ENCODE peak calls at places on chromosome 12, in eight cellular contexts. One of them, this sample, is unnamed.

GRCh38 chr12:32332446-32332845 is 66.9 kb upstream of the FGD4 start:
- DNase-seq in neural progenitor cell: no peak
- DNase-seq in GM23248: no peak
- DNase-seq in SK-N-SH: no peak
- DNase-seq in mesenchymal stem cell: peak; percentile 7
- DNase-seq in osteoblast: no peak
- DNase-seq in A549: no peak
- DNase-seq in mammary epithelial cell: no peak
- DNase-seq in this sample: no peak

GRCh38 chr12:67595365-67595764 is 53.2 kb upstream of the DYRK2 start:
- DNase-seq in osteoblast: no peak
- DNase-seq in A549: no peak
- DNase-seq in neural progenitor cell: no peak
- DNase-seq in mammary epithelial cell: no peak
- DNase-seq in GM23248: no peak
- DNase-seq in SK-N-SH: no peak
- DNase-seq in mesenchymal stem cell: no peak
- DNase-seq in this sample: no peak

GRCh38 chr12:39426636-39427245 is 16.2 kb downstream of the KIF21A start:
- DNase-seq in SK-N-SH: no peak
- DNase-seq in mammary epithelial cell: peak; percentile 98
- DNase-seq in neural progenitor cell: no peak
- DNase-seq in mesenchymal stem cell: peak; percentile 25
- DNase-seq in GM23248: peak; percentile 45
- DNase-seq in A549: peak; percentile 33
- DNase-seq in osteoblast: no peak
- DNase-seq in this sample: no peak

GRCh38 chr12:100779191-100779590 is 15.4 kb upstream of the ANO4 start:
- DNase-seq in SK-N-SH: no peak
- DNase-seq in neural progenitor cell: no peak
- DNase-seq in A549: no peak
- DNase-seq in mammary epithelial cell: no peak
- DNase-seq in osteoblast: no peak
- DNase-seq in GM23248: peak; percentile 67
- DNase-seq in mesenchymal stem cell: no peak
- DNase-seq in this sample: no peak

GRCh38 chr12:67804168-67804567 is 155.6 kb downstream of the DYRK2 start:
- DNase-seq in A549: no peak
- DNase-seq in osteoblast: no peak
- DNase-seq in mesenchymal stem cell: no peak
- DNase-seq in SK-N-SH: no peak
- DNase-seq in neural progenitor cell: no peak
- DNase-seq in GM23248: no peak
- DNase-seq in mammary epithelial cell: no peak
- DNase-seq in this sample: no peak

GRCh38 chr12:1925125-1925963 is 6.9 kb upstream of the CACNA2D4 start:
- DNase-seq in GM23248: no peak
- DNase-seq in mesenchymal stem cell: no peak
- DNase-seq in SK-N-SH: peak; percentile 15
- DNase-seq in A549: no peak
- DNase-seq in mammary epithelial cell: no peak
- DNase-seq in neural progenitor cell: no peak
- DNase-seq in osteoblast: peak; percentile 42
- DNase-seq in this sample: peak; percentile 36

GRCh38 chr12:121513464-121514183 is 67.2 kb downstream of the KDM2B start:
- DNase-seq in SK-N-SH: peak; percentile 88
- DNase-seq in osteoblast: no peak
- DNase-seq in mammary epithelial cell: no peak
- DNase-seq in A549: peak; percentile 84
- DNase-seq in GM23248: no peak
- DNase-seq in mesenchymal stem cell: no peak
- DNase-seq in neural progenitor cell: peak; percentile 54
- DNase-seq in this sample: peak; percentile 82

GRCh38 chr12:56377310-56377988 is 14.8 kb upstream of the APOF start:
- DNase-seq in A549: peak; percentile 48
- DNase-seq in osteoblast: no peak
- DNase-seq in mammary epithelial cell: peak; percentile 59
- DNase-seq in SK-N-SH: no peak
- DNase-seq in GM23248: peak; percentile 66
- DNase-seq in mesenchymal stem cell: peak; percentile 21
- DNase-seq in neural progenitor cell: peak; percentile 16
- DNase-seq in this sample: peak; percentile 38

GRCh38 chr12:132560421-132560830 is 50.0 kb downstream of the LRCOL1 start:
- DNase-seq in A549: peak; percentile 39
- DNase-seq in SK-N-SH: peak; percentile 82
- DNase-seq in mammary epithelial cell: peak; percentile 27
- DNase-seq in mesenchymal stem cell: no peak
- DNase-seq in GM23248: peak; percentile 33
- DNase-seq in osteoblast: no peak
- DNase-seq in neural progenitor cell: peak; percentile 70
- DNase-seq in this sample: no peak

GRCh38 chr12:127681151-127681754 is 585.7 kb upstream of the TMEM132C start:
- DNase-seq in A549: no peak
- DNase-seq in GM23248: no peak
- DNase-seq in mesenchymal stem cell: no peak
- DNase-seq in osteoblast: no peak
- DNase-seq in mammary epithelial cell: no peak
- DNase-seq in neural progenitor cell: no peak
- DNase-seq in SK-N-SH: no peak
- DNase-seq in this sample: no peak

GRCh38 chr12:101235686-101236085 is 25.6 kb upstream of the SLC5A8 start:
- DNase-seq in A549: no peak
- DNase-seq in GM23248: no peak
- DNase-seq in mammary epithelial cell: no peak
- DNase-seq in SK-N-SH: no peak
- DNase-seq in osteoblast: no peak
- DNase-seq in neural progenitor cell: no peak
- DNase-seq in mesenchymal stem cell: no peak
- DNase-seq in this sample: no peak

GRCh38 chr12:15797818-15798217 is 8.6 kb upstream of the EPS8 start:
- DNase-seq in osteoblast: no peak
- DNase-seq in mammary epithelial cell: peak; percentile 12
- DNase-seq in SK-N-SH: no peak
- DNase-seq in neural progenitor cell: no peak
- DNase-seq in A549: no peak
- DNase-seq in mesenchymal stem cell: no peak
- DNase-seq in GM23248: no peak
- DNase-seq in this sample: no peak

GRCh38 chr12:15800278-15800677 is 11.1 kb upstream of the EPS8 start:
- DNase-seq in mammary epithelial cell: no peak
- DNase-seq in mesenchymal stem cell: no peak
- DNase-seq in osteoblast: peak; percentile 72
- DNase-seq in neural progenitor cell: no peak
- DNase-seq in GM23248: no peak
- DNase-seq in SK-N-SH: no peak
- DNase-seq in A549: peak; percentile 40
- DNase-seq in this sample: no peak

GRCh38 chr12:15794196-15794595 is 5.0 kb upstream of the EPS8 start:
- DNase-seq in osteoblast: no peak
- DNase-seq in neural progenitor cell: peak; percentile 13
- DNase-seq in mesenchymal stem cell: no peak
- DNase-seq in GM23248: no peak
- DNase-seq in A549: no peak
- DNase-seq in SK-N-SH: no peak
- DNase-seq in mammary epithelial cell: no peak
- DNase-seq in this sample: no peak

GRCh38 chr12:15794836-15795235 is 5.6 kb upstream of the EPS8 start:
- DNase-seq in SK-N-SH: no peak
- DNase-seq in mammary epithelial cell: no peak
- DNase-seq in A549: no peak
- DNase-seq in neural progenitor cell: no peak
- DNase-seq in osteoblast: no peak
- DNase-seq in mesenchymal stem cell: no peak
- DNase-seq in GM23248: no peak
- DNase-seq in this sample: no peak

GRCh38 chr12:15796493-15797141 is 7.4 kb upstream of the EPS8 start:
- DNase-seq in neural progenitor cell: no peak
- DNase-seq in mesenchymal stem cell: peak; percentile 56
- DNase-seq in GM23248: peak; percentile 67
- DNase-seq in A549: peak; percentile 35
- DNase-seq in osteoblast: peak; percentile 81
- DNase-seq in mammary epithelial cell: peak; percentile 47
- DNase-seq in SK-N-SH: no peak
- DNase-seq in this sample: no peak
- H3K4me2 ChIP-seq in neural progenitor cell: no peak overlapping the region
- H3K4me2 ChIP-seq in mesenchymal stem cell: no peak overlapping the region
- H3K4me2 ChIP-seq in GM23248: no peak overlapping the region
- H3K4me2 ChIP-seq in A549: peak overlapping the region; percentile 52
- H3K4me2 ChIP-seq in osteoblast: no peak overlapping the region
- H3K4me2 ChIP-seq in mammary epithelial cell: no peak overlapping the region
- H3K4me2 ChIP-seq in SK-N-SH: no peak overlapping the region
- H3K4me2 ChIP-seq in this sample: no peak overlapping the region

GRCh38 chr12:106415134-106415533 is 57.6 kb downstream of the POLR3B start:
- DNase-seq in A549: no peak
- DNase-seq in SK-N-SH: no peak
- DNase-seq in neural progenitor cell: no peak
- DNase-seq in mammary epithelial cell: peak; percentile 59
- DNase-seq in GM23248: peak; percentile 75
- DNase-seq in osteoblast: peak; percentile 3
- DNase-seq in mesenchymal stem cell: peak; percentile 71
- DNase-seq in this sample: no peak

GRCh38 chr12:106409898-106410297 is 52.4 kb downstream of the POLR3B start:
- DNase-seq in GM23248: no peak
- DNase-seq in osteoblast: no peak
- DNase-seq in A549: no peak
- DNase-seq in mesenchymal stem cell: no peak
- DNase-seq in mammary epithelial cell: peak; percentile 26
- DNase-seq in SK-N-SH: no peak
- DNase-seq in neural progenitor cell: no peak
- DNase-seq in this sample: no peak
- H3K4me2 ChIP-seq in GM23248: no peak overlapping the region
- H3K4me2 ChIP-seq in osteoblast: no peak overlapping the region
- H3K4me2 ChIP-seq in A549: no peak overlapping the region
- H3K4me2 ChIP-seq in mesenchymal stem cell: no peak overlapping the region
- H3K4me2 ChIP-seq in mammary epithelial cell: no peak overlapping the region
- H3K4me2 ChIP-seq in SK-N-SH: no peak overlapping the region
- H3K4me2 ChIP-seq in neural progenitor cell: no peak overlapping the region
- H3K4me2 ChIP-seq in this sample: no peak overlapping the region

GRCh38 chr12:110557300-110557699 is 25.8 kb downstream of the PPTC7 start:
- DNase-seq in mesenchymal stem cell: no peak
- DNase-seq in neural progenitor cell: no peak
- DNase-seq in GM23248: no peak
- DNase-seq in SK-N-SH: no peak
- DNase-seq in osteoblast: no peak
- DNase-seq in mammary epithelial cell: no peak
- DNase-seq in A549: no peak
- DNase-seq in this sample: no peak

GRCh38 chr12:110554184-110554583 is 28.9 kb downstream of the PPTC7 start:
- DNase-seq in osteoblast: no peak
- DNase-seq in mammary epithelial cell: no peak
- DNase-seq in mesenchymal stem cell: no peak
- DNase-seq in GM23248: no peak
- DNase-seq in A549: no peak
- DNase-seq in neural progenitor cell: no peak
- DNase-seq in SK-N-SH: no peak
- DNase-seq in this sample: no peak

GRCh38 chr12:110556705-110557104 is 26.4 kb downstream of the PPTC7 start:
- DNase-seq in mesenchymal stem cell: no peak
- DNase-seq in mammary epithelial cell: no peak
- DNase-seq in osteoblast: no peak
- DNase-seq in SK-N-SH: no peak
- DNase-seq in A549: no peak
- DNase-seq in neural progenitor cell: no peak
- DNase-seq in GM23248: no peak
- DNase-seq in this sample: no peak

GRCh38 chr12:110560048-110560447 is 23.1 kb downstream of the PPTC7 start:
- DNase-seq in A549: no peak
- DNase-seq in GM23248: no peak
- DNase-seq in SK-N-SH: no peak
- DNase-seq in mesenchymal stem cell: no peak
- DNase-seq in osteoblast: no peak
- DNase-seq in mammary epithelial cell: no peak
- DNase-seq in neural progenitor cell: no peak
- DNase-seq in this sample: no peak

DNA sequence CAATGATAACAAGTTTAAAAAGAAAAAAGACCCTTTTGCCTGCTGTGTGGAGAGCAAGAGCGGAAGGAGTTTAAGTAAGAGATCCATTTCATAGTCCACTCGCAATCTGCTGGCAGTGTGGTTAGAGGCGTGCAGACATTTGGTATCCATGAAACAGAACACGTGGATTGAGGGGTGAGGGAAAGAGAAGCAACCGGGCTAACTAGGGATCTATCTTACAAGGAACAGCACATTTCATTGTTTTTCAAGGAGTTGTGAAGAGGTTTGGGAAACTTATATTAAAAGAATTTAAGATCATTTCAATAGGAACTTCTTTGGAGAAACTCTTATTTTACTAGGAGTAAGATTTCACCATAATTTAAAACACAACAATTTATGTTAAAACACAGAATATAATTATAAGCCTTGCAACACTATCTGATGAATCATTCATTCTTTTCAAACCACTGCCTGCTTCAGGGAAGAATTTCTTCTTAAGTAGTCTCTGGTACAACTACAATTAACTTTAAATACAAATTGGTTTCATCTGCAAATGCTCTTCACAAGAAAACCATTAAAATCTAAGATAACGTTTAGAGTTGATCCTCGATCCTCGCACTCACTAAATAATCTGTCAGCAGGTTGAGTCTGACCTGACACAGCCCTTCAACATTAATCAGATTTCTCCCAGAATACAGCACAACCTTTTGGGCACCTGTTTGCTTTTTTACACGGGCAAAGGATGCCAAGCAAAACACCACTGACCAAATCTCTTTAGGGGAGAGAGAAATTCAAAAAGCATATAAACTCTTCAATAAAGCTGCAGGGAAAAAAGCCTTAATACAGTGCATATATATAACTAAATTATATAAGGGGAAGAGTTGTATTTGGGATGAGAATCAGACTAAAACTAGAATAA is 27.4 kb downstream of the PPTC7 start:
- DNase-seq in SK-N-SH: no peak
- DNase-seq in neural progenitor cell: no peak
- DNase-seq in mesenchymal stem cell: peak; percentile 80
- DNase-seq in osteoblast: peak; percentile 85
- DNase-seq in mammary epithelial cell: peak; percentile 76
- DNase-seq in GM23248: peak; percentile 84
- DNase-seq in A549: no peak
- DNase-seq in this sample: no peak
- H3K4me2 ChIP-seq in SK-N-SH: peak overlapping the region; percentile 64
- H3K4me2 ChIP-seq in neural progenitor cell: no peak overlapping the region
- H3K4me2 ChIP-seq in mesenchymal stem cell: no peak overlapping the region
- H3K4me2 ChIP-seq in osteoblast: peak overlapping the region; percentile 49
- H3K4me2 ChIP-seq in mammary epithelial cell: peak overlapping the region; percentile 72
- H3K4me2 ChIP-seq in GM23248: peak overlapping the region; percentile 71
- H3K4me2 ChIP-seq in A549: peak overlapping the region; percentile 19
- H3K4me2 ChIP-seq in this sample: no peak overlapping the region

DNA sequence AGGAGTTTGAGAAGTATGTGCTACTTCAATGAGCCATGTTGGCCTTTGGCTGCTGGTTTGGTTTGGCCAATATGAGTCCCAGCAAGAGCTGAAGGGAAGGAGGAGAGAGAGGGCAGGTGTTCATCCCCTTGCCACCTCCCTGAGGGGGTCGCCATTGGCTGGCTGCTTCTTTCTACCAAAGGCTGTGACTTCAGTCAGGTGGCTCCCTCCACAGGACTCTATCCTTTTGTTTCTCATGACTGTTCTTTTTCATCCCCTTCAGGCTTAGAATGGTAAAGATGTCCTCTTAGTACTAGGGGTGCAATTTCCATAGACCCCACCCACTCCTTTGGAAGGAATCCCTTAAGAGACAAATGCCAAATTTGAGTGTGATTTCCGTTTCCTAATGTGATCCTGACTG is 31.2 kb upstream of the OTOGL start:
- DNase-seq in GM23248: no peak
- DNase-seq in SK-N-SH: no peak
- DNase-seq in mammary epithelial cell: no peak
- DNase-seq in A549: peak; percentile 6
- DNase-seq in osteoblast: no peak
- DNase-seq in mesenchymal stem cell: no peak
- DNase-seq in neural progenitor cell: peak; percentile 39
- DNase-seq in this sample: no peak
- H3K4me2 ChIP-seq in GM23248: no peak overlapping the region
- H3K4me2 ChIP-seq in SK-N-SH: no peak overlapping the region
- H3K4me2 ChIP-seq in mammary epithelial cell: no peak overlapping the region
- H3K4me2 ChIP-seq in A549: no peak overlapping the region
- H3K4me2 ChIP-seq in osteoblast: no peak overlapping the region
- H3K4me2 ChIP-seq in mesenchymal stem cell: no peak overlapping the region
- H3K4me2 ChIP-seq in neural progenitor cell: no peak overlapping the region
- H3K4me2 ChIP-seq in this sample: no peak overlapping the region

This sample was measured in Karpas-422.